ENCODE peak calls at places on chromosomes 5 and 9, in ten cellular contexts. C is psoas muscle; S is colonic mucosa; A is H1; F is CD4-positive, alpha-beta T cell; O is AG04450; P is heart right ventricle; L is CD8-positive, alpha-beta T cell; U is RWPE1; D is GM23248. R is an unnamed sample.

GRCh38 chr5:24388448-24388847 is 256.3 kb downstream of the CDH10 start:
- DNase-seq in C (no peak), S (no peak), A (no peak), F (no peak), O (no peak), P (no peak), L (no peak), U (no peak), D (no peak), R (no peak)

GRCh38 chr9:125422853-125423252 is 161.2 kb downstream of the GAPVD1 start:
- DNase-seq in C (no peak), S (no peak), A (no peak), F (no peak), O (no peak), P (no peak), L (no peak), U (no peak), D (no peak), R (no peak)

GRCh38 chr9:10843151-10843550 is 230.3 kb upstream of the PTPRD start:
- DNase-seq in C (no peak), S (no peak), A (no peak), F (no peak), O (no peak), P (no peak), L (no peak), U (no peak), D (no peak), R (no peak)

GRCh38 chr5:172234031-172234430 is 40.1 kb downstream of the EFCAB9 start:
- DNase-seq in C (no peak), S (no peak), A (no peak), F (no peak), O (no peak), P (no peak), L (no peak), U (no peak), D (no peak), R (no peak)

GRCh38 chr9:97518909-97519307 is 17.4 kb downstream of the TMOD1 start:
- DNase-seq in C (peak), S (peak), A (no peak), F (no peak), O (peak), P (no peak), L (no peak), U (peak), D (peak), R (peak)

GRCh38 chr9:93209097-93209496 is 25.2 kb downstream of the WNK2 start:
- DNase-seq in C (peak), S (peak), A (no peak), F (no peak), O (no peak), P (no peak), L (no peak), U (no peak), D (no peak), R (no peak)

GRCh38 chr9:106277931-106278330 is 583.6 kb downstream of the TMEM38B start:
- DNase-seq in C (no peak), S (no peak), A (no peak), F (no peak), O (no peak), P (no peak), L (no peak), U (no peak), D (no peak), R (no peak)

GRCh38 chr5:41270423-41271251 is 57.3 kb upstream of the C6 start:
- DNase-seq in C (no peak), S (peak), A (no peak), F (no peak), O (peak), P (no peak), L (no peak), U (peak), D (peak), R (no peak)

GRCh38 chr9:8769153-8769552 is 969.6 kb upstream of the DMAC1 start:
- DNase-seq in C (no peak), S (no peak), A (no peak), F (no peak), O (no peak), P (no peak), L (no peak), U (no peak), D (no peak), R (no peak)

GRCh38 chr5:172405708-172406107 is 48.6 kb downstream of the SH3PXD2B start:
- DNase-seq in C (no peak), S (no peak), A (no peak), F (no peak), O (no peak), P (no peak), L (no peak), U (no peak), D (no peak), R (no peak)

GRCh38 chr9:26955222-26955903 is 849 bp upstream of the IFT74 start:
- DNase-seq in C (no peak), S (peak), A (no peak), F (no peak), O (no peak), P (no peak), L (no peak), U (no peak), D (peak), R (no peak)

GRCh38 chr5:116280149-116280803 is 195.5 kb downstream of the COMMD10 start:
- DNase-seq in C (no peak), S (no peak), A (no peak), F (no peak), O (no peak), P (no peak), L (no peak), U (no peak), D (no peak), R (no peak)

GRCh38 chr5:757931-758697 is 26.4 kb downstream of the ZDHHC11B start:
- DNase-seq in C (peak), S (peak), A (peak), F (peak), O (no peak), P (peak), L (no peak), U (no peak), D (no peak), R (peak)

GRCh38 chr9:20225841-20226240 is 396.5 kb downstream of the MLLT3 start:
- DNase-seq in C (no peak), S (no peak), A (no peak), F (no peak), O (no peak), P (no peak), L (no peak), U (no peak), D (peak), R (no peak)

GRCh38 chr5:65061250-65061973 is 292.7 kb downstream of the CWC27 start:
- DNase-seq in C (no peak), S (no peak), A (no peak), F (no peak), O (no peak), P (no peak), L (no peak), U (no peak), D (no peak), R (no peak)

GRCh38 chr5:37208883-37209808 is 40.0 kb downstream of the CPLANE1 start:
- DNase-seq in C (peak), S (no peak), A (no peak), F (no peak), O (no peak), P (peak), L (no peak), U (peak), D (peak), R (no peak)

GRCh38 chr5:96616801-96617200 is 45.4 kb upstream of the CAST start:
- DNase-seq in C (no peak), S (peak), A (no peak), F (no peak), O (no peak), P (no peak), L (no peak), U (no peak), D (no peak), R (no peak)

GRCh38 chr5:77972545-77973252 is 196.6 kb upstream of the TBCA start:
- DNase-seq in C (no peak), S (no peak), A (no peak), F (no peak), O (no peak), P (no peak), L (no peak), U (no peak), D (peak), R (no peak)

GRCh38 chr9:125399666-125400065 is 138.0 kb downstream of the GAPVD1 start:
- DNase-seq in C (no peak), S (no peak), A (no peak), F (no peak), O (no peak), P (no peak), L (no peak), U (no peak), D (no peak), R (no peak)

GRCh38 chr5:76546497-76547102 is 76.6 kb downstream of the F2RL2 start:
- DNase-seq in C (no peak), S (no peak), A (no peak), F (peak), O (no peak), P (no peak), L (no peak), U (no peak), D (no peak), R (no peak)

GRCh38 chr5:72280655-72281069 is 39.4 kb downstream of the MRPS27 start:
- DNase-seq in C (no peak), S (no peak), A (no peak), F (no peak), O (no peak), P (no peak), L (no peak), U (peak), D (peak), R (no peak)

GRCh38 chr9:135905380-135906282 is 1.7 kb downstream of the CAMSAP1 start:
- DNase-seq in C (no peak), S (no peak), A (no peak), F (no peak), O (no peak), P (no peak), L (no peak), U (peak), D (peak), R (no peak)

GRCh38 chr5:87195616-87196015 is 72.1 kb upstream of the RASA1 start:
- DNase-seq in C (no peak), S (no peak), A (no peak), F (no peak), O (no peak), P (no peak), L (no peak), U (no peak), D (peak), R (no peak)

GRCh38 chr5:107476783-107477182 is 194.0 kb downstream of the EFNA5 start:
- DNase-seq in C (no peak), S (no peak), A (no peak), F (no peak), O (no peak), P (no peak), L (no peak), U (no peak), D (no peak), R (no peak)

GRCh38 chr5:14035859-14036440 is 91.5 kb upstream of the DNAH5 start:
- DNase-seq in C (no peak), S (peak), A (no peak), F (no peak), O (peak), P (no peak), L (no peak), U (peak), D (peak), R (no peak)

GRCh38 chr5:149860801-149861322 is 83.7 kb downstream of the PDE6A start:
- DNase-seq in C (no peak), S (no peak), A (no peak), F (no peak), O (no peak), P (no peak), L (no peak), U (peak), D (no peak), R (no peak)

GRCh38 chr9:25964239-25964638 is 286.0 kb upstream of the TUSC1 start:
- DNase-seq in C (no peak), S (peak), A (peak), F (no peak), O (peak), P (no peak), L (no peak), U (peak), D (peak), R (no peak)

GRCh38 chr9:129174724-129175514 is 3.1 kb downstream of the IER5L start:
- DNase-seq in C (peak), S (peak), A (peak), F (no peak), O (peak), P (peak), L (peak), U (peak), D (peak), R (peak)

GRCh38 chr5:150780180-150780692 is 1.7 kb downstream of the SMIM3 start:
- DNase-seq in C (peak), S (peak), A (no peak), F (no peak), O (no peak), P (peak), L (no peak), U (no peak), D (peak), R (no peak)

GRCh38 chr5:134555889-134556311 is 30.4 kb downstream of the JADE2 start:
- DNase-seq in C (peak), S (no peak), A (peak), F (peak), O (no peak), P (no peak), L (peak), U (peak), D (peak), R (peak)

GRCh38 chr5:56105511-56106372 is 111.0 kb upstream of the IL6ST start:
- DNase-seq in C (no peak), S (no peak), A (no peak), F (no peak), O (no peak), P (no peak), L (no peak), U (no peak), D (peak), R (no peak)

GRCh38 chr5:177133845-177134652 is 476 bp downstream of the NSD1 start:
- DNase-seq in C (peak), S (peak), A (peak), F (peak), O (no peak), P (peak), L (peak), U (peak), D (peak), R (peak)

GRCh38 chr5:130316971-130317421 is 412.7 kb downstream of the CHSY3 start:
- DNase-seq in C (no peak), S (no peak), A (no peak), F (no peak), O (no peak), P (no peak), L (no peak), U (no peak), D (no peak), R (no peak)

GRCh38 chr5:62330302-62330701 is 24.3 kb downstream of the KIF2A start:
- DNase-seq in C (no peak), S (no peak), A (no peak), F (no peak), O (no peak), P (no peak), L (no peak), U (no peak), D (peak), R (no peak)

GRCh38 chr5:150017606-150018005 is 17.1 kb downstream of the HMGXB3 start:
- DNase-seq in C (no peak), S (no peak), A (no peak), F (no peak), O (no peak), P (no peak), L (no peak), U (peak), D (peak), R (no peak)

GRCh38 chr5:32331217-32331926 is 18.6 kb upstream of the MTMR12 start:
- DNase-seq in C (no peak), S (peak), A (no peak), F (no peak), O (no peak), P (no peak), L (no peak), U (no peak), D (no peak), R (no peak)

GRCh38 chr9:26346942-26347477 is 545.6 kb downstream of the CAAP1 start:
- DNase-seq in C (no peak), S (no peak), A (no peak), F (no peak), O (no peak), P (no peak), L (no peak), U (no peak), D (no peak), R (no peak)

DNA sequence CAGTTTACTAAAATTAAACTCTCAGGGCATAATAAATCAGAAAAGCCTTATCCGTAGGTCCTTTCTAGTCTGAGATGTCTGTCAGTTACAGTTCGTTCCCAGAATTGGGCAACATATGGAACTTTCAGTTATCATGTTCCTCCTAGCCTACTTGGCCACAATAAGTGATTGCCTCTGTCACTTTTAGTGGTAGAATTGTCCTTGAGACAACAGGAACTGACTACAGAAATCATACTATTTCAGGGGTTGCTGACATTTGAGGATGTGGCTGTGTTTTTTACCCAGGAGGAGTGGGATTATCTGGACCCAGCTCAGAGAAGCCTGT is 952 bp downstream of the ZNF189 start:
- DNase-seq in C (no peak), S (no peak), A (no peak), F (no peak), O (no peak), P (no peak), L (no peak), U (no peak), D (no peak), R (no peak)
- H3K27ac ChIP-seq in C (peak), S (peak), A (no peak), F (peak), O (no peak), P (peak), L (no peak), U (no peak), D (no peak), R (no peak)

GRCh38 chr9:31032206-31032605 is 1352.2 kb upstream of the ACO1 start:
- DNase-seq in C (no peak), S (no peak), A (no peak), F (no peak), O (no peak), P (no peak), L (no peak), U (no peak), D (no peak), R (no peak)
- H3K27ac ChIP-seq in C (no peak), S (no peak), A (no peak), F (no peak), O (no peak), P (no peak), L (no peak), U (no peak), D (no peak), R (no peak)

GRCh38 chr9:134328841-134329575 is 2.8 kb downstream of the RXRA start:
- DNase-seq in C (peak), S (peak), A (no peak), F (no peak), O (no peak), P (peak), L (no peak), U (peak), D (peak), R (peak)
- H3K27ac ChIP-seq in C (peak), S (peak), A (no peak), F (no peak), O (peak), P (peak), L (no peak), U (peak), D (peak), R (peak)

GRCh38 chr9:114450833-114451706 is 54.2 kb downstream of the WHRN start:
- DNase-seq in C (no peak), S (no peak), A (no peak), F (no peak), O (no peak), P (no peak), L (no peak), U (no peak), D (no peak), R (no peak)

GRCh38 chr9:114450181-114450580 is 55.1 kb downstream of the WHRN start:
- DNase-seq in C (no peak), S (no peak), A (no peak), F (no peak), O (no peak), P (no peak), L (no peak), U (no peak), D (no peak), R (no peak)

GRCh38 chr9:114446672-114447450 is 58.4 kb downstream of the WHRN start:
- DNase-seq in C (no peak), S (no peak), A (no peak), F (no peak), O (no peak), P (no peak), L (no peak), U (no peak), D (peak), R (no peak)

GRCh38 chr9:114449236-114449635 is 56.0 kb downstream of the WHRN start:
- DNase-seq in C (no peak), S (no peak), A (no peak), F (no peak), O (no peak), P (no peak), L (no peak), U (no peak), D (peak), R (no peak)

GRCh38 chr9:114448706-114449105 is 56.6 kb downstream of the WHRN start:
- DNase-seq in C (no peak), S (no peak), A (no peak), F (no peak), O (no peak), P (no peak), L (no peak), U (no peak), D (peak), R (no peak)
- H3K27ac ChIP-seq in C (no peak), S (no peak), A (no peak), F (no peak), O (no peak), P (no peak), L (no peak), U (no peak), D (no peak), R (no peak)

GRCh38 chr5:105872569-105873270 is 1798.0 kb downstream of the EFNA5 start:
- DNase-seq in C (no peak), S (no peak), A (no peak), F (no peak), O (no peak), P (no peak), L (no peak), U (no peak), D (no peak), R (no peak)

GRCh38 chr5:105865834-105866233 is 1804.9 kb downstream of the EFNA5 start:
- DNase-seq in C (no peak), S (no peak), A (no peak), F (no peak), O (no peak), P (no peak), L (no peak), U (no peak), D (no peak), R (no peak)

GRCh38 chr5:105868038-105868775 is 1802.5 kb downstream of the EFNA5 start:
- DNase-seq in C (no peak), S (no peak), A (no peak), F (no peak), O (no peak), P (no peak), L (no peak), U (no peak), D (peak), R (no peak)
- H3K27ac ChIP-seq in C (no peak), S (no peak), A (no peak), F (no peak), O (no peak), P (no peak), L (no peak), U (no peak), D (no peak), R (no peak)

GRCh38 chr5:100853582-100853981 is 49.5 kb downstream of the ST8SIA4 start:
- DNase-seq in C (no peak), S (no peak), A (no peak), F (no peak), O (no peak), P (no peak), L (no peak), U (no peak), D (no peak), R (no peak)

GRCh38 chr5:100855295-100855694 is 47.8 kb downstream of the ST8SIA4 start:
- DNase-seq in C (no peak), S (no peak), A (no peak), F (no peak), O (no peak), P (no peak), L (no peak), U (no peak), D (no peak), R (no peak)

GRCh38 chr5:100855940-100856339 is 47.1 kb downstream of the ST8SIA4 start:
- DNase-seq in C (no peak), S (no peak), A (no peak), F (no peak), O (no peak), P (no peak), L (no peak), U (no peak), D (no peak), R (no peak)

GRCh38 chr5:100852988-100853449 is 50.1 kb downstream of the ST8SIA4 start:
- DNase-seq in C (no peak), S (no peak), A (no peak), F (no peak), O (no peak), P (no peak), L (no peak), U (no peak), D (no peak), R (no peak)

DNA sequence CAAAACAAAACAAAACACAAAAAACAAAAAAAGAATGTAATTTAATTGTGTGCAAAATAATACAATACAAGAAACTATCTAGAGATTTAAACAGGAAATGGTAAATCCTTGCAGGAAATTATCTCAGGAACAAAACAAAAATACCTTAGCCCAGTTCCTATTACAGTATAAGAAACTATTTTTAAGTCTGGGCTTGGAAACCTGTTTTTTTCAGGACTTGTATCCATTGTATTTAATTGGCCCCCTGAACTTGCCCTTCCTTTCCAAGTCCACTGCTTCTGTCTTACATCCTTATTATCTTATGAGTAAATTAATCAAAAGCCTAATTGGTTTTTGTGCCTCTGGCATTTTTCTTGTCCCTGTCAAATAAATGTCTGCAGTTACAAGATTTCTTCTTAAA is 48.5 kb downstream of the ST8SIA4 start:
- DNase-seq in C (no peak), S (no peak), A (no peak), F (no peak), O (no peak), P (no peak), L (no peak), U (no peak), D (no peak), R (no peak)
- H3K27ac ChIP-seq in C (no peak), S (no peak), A (no peak), F (no peak), O (no peak), P (peak), L (no peak), U (no peak), D (no peak), R (no peak)